ENCODE peak calls at places on chromosome 10, in five cellular contexts. W, Q, O, S and U are unnamed samples.

GRCh38 chr10:63713191-63714144 is 192.3 kb downstream of the REEP3 start:
- DNase-seq in W (peak), Q (peak), O (no peak), S (peak), U (peak)

GRCh38 chr10:119461380-119461779 is 81.1 kb downstream of the RGS10 start:
- DNase-seq in W (no peak), Q (no peak), O (peak), S (no peak), U (no peak)

GRCh38 chr10:119849031-119849789 is 23.4 kb downstream of the MCMBP start:
- DNase-seq in W (no peak), Q (peak), O (no peak), S (no peak), U (no peak)

GRCh38 chr10:13092446-13093102 is 7.4 kb upstream of the OPTN start:
- DNase-seq in W (no peak), Q (no peak), O (no peak), S (no peak), U (no peak)

GRCh38 chr10:124290095-124290795 is 128.5 kb downstream of the OAT start:
- DNase-seq in W (peak), Q (peak), O (no peak), S (no peak), U (no peak)

GRCh38 chr10:25966846-25967245 is 32.8 kb downstream of the MYO3A start:
- DNase-seq in W (no peak), Q (no peak), O (no peak), S (no peak), U (no peak)

GRCh38 chr10:112246-112645 is 23.0 kb upstream of the ZMYND11 start:
- DNase-seq in W (no peak), Q (peak), O (peak), S (no peak), U (peak)

GRCh38 chr10:24993237-24993958 is 22.6 kb downstream of the ENKUR start:
- DNase-seq in W (no peak), Q (no peak), O (no peak), S (no peak), U (no peak)

GRCh38 chr10:70931168-70931805 is 42.9 kb upstream of the PCBD1 start:
- DNase-seq in W (no peak), Q (peak), O (peak), S (no peak), U (no peak)

GRCh38 chr10:97534746-97535367 is 36.1 kb downstream of the UBTD1 start:
- DNase-seq in W (peak), Q (no peak), O (no peak), S (peak), U (no peak)

GRCh38 chr10:116146374-116146773 is 126.6 kb downstream of the GFRA1 start:
- DNase-seq in W (no peak), Q (peak), O (no peak), S (no peak), U (no peak)

GRCh38 chr10:11159543-11160215 is 142.0 kb downstream of the CELF2 start:
- DNase-seq in W (no peak), Q (no peak), O (no peak), S (no peak), U (no peak)

GRCh38 chr10:70191906-70192305 is 21.6 kb upstream of the SAR1A start:
- DNase-seq in W (no peak), Q (peak), O (peak), S (no peak), U (no peak)

GRCh38 chr10:5779753-5780152 is 33.5 kb downstream of the GDI2 start:
- DNase-seq in W (no peak), Q (no peak), O (no peak), S (no peak), U (no peak)

GRCh38 chr10:43961523-43962345 is 313.1 kb upstream of the ZNF32 start:
- DNase-seq in W (no peak), Q (no peak), O (no peak), S (no peak), U (no peak)

GRCh38 chr10:12510566-12510965 is 161.2 kb downstream of the CAMK1D start:
- DNase-seq in W (no peak), Q (no peak), O (no peak), S (no peak), U (no peak)

GRCh38 chr10:69635428-69636272 is 5.6 kb downstream of the FAM241B start:
- DNase-seq in W (peak), Q (no peak), O (no peak), S (no peak), U (no peak)

GRCh38 chr10:69803809-69804208 is 2.1 kb downstream of the COL13A1 start:
- DNase-seq in W (no peak), Q (no peak), O (no peak), S (no peak), U (no peak)

GRCh38 chr10:22598488-22598887 is 115.9 kb downstream of the PIP4K2A start:
- DNase-seq in W (no peak), Q (no peak), O (no peak), S (no peak), U (no peak)

GRCh38 chr10:65470986-65471385 is 1454.8 kb upstream of the LRRTM3 start:
- DNase-seq in W (no peak), Q (no peak), O (no peak), S (peak), U (no peak)

GRCh38 chr10:62626096-62626495 is 178.4 kb upstream of the ADO start:
- DNase-seq in W (no peak), Q (no peak), O (no peak), S (no peak), U (no peak)
- H3K4me2 ChIP-seq in W (peak), Q (no peak), O (no peak), S (no peak), U (no peak)

DNA sequence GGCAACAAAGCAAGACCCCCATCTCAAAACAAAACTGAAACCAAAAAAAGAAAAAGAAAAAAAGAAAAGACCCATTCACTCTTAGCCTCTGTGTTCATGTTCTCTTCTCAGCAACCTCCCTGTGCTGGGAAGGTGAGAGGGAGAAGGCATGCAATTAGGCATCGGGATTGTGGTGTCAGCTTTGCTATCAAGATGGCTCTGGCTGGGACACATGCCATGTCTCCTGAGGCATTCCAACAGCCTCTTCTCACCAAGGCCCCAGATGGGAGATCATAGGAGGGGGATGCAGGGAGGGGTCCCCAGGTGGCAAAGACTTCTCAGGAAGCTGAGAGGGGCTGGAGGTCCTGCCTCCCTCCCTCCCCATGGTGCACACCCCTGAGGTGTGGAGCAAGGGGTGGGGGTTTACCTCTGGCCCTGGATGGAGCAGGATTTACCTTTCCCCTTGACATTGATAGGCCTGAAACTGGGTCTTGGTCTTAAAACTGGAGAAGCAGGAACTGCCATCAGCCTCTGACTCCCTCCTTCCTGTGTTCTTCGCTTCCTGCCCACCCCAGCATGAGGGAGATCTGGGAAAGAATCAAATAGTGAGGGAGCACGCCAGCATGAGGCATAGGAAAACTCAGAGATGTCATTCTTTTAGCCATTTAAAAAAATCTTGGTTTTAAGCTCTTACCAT is 96.2 kb upstream of the DUSP5 start:
- DNase-seq in W (no peak), Q (no peak), O (no peak), S (no peak), U (no peak)
- H3K4me2 ChIP-seq in W (no peak), Q (no peak), O (no peak), S (no peak), U (no peak)

DNA sequence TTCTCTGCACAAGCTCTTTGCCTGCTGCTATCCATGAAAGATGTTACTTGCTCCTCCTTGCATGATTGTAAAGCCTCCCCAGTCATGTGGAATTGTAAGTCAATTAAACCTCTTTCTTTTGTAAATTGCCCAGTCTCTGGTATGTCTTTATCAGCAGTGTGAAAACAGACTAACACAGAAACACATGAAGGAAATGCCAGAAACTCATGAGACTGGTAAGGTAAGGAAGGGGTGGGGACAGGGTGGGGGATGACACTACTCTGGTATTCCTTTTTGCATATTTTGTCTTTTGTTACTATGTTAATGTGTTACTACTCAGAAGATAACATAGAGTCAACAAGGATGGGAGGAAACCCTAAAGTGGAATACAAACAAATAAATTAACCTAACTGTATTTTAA is 69.8 kb upstream of the DRGX start:
- DNase-seq in W (no peak), Q (no peak), O (no peak), S (no peak), U (no peak)
- H3K4me2 ChIP-seq in W (no peak), Q (no peak), O (no peak), S (no peak), U (no peak)

GRCh38 chr10:95818010-95818409 is 62.0 kb downstream of the ENTPD1 start:
- DNase-seq in W (no peak), Q (no peak), O (no peak), S (no peak), U (no peak)

GRCh38 chr10:95814011-95814727 is 58.2 kb downstream of the ENTPD1 start:
- DNase-seq in W (no peak), Q (peak), O (peak), S (no peak), U (no peak)

GRCh38 chr10:95815133-95815532 is 59.2 kb downstream of the ENTPD1 start:
- DNase-seq in W (no peak), Q (no peak), O (no peak), S (no peak), U (no peak)

GRCh38 chr10:95818663-95819062 is 62.7 kb downstream of the ENTPD1 start:
- DNase-seq in W (no peak), Q (peak), O (peak), S (no peak), U (no peak)

DNA sequence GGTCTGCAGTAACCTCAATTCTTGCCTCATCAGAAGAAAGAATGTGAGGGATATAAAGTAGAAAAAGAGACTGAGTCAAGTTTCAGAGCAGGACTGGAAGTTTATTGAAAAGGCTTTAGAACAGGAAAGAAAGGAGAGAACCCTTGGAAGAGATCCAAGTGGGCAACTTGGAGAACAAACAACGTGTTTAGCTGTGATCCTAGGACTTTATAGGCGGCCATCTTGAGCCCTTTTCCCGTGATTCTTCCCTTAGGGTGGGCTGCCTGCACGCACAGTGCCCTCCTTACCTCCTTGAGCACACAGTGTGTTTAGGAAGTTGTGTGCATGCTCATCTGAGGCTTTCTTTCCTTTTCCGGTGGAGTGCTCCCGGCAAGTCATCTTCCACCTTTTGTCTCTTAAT is 59.7 kb downstream of the ENTPD1 start:
- DNase-seq in W (no peak), Q (no peak), O (no peak), S (no peak), U (no peak)
- H3K4me2 ChIP-seq in W (no peak), Q (no peak), O (no peak), S (no peak), U (no peak)

GRCh38 chr10:45655219-45655618 is 17.4 kb downstream of the ZFAND4 start:
- DNase-seq in W (no peak), Q (no peak), O (no peak), S (no peak), U (no peak)
- H3K4me2 ChIP-seq in W (no peak), Q (no peak), O (no peak), S (no peak), U (no peak)

DNA sequence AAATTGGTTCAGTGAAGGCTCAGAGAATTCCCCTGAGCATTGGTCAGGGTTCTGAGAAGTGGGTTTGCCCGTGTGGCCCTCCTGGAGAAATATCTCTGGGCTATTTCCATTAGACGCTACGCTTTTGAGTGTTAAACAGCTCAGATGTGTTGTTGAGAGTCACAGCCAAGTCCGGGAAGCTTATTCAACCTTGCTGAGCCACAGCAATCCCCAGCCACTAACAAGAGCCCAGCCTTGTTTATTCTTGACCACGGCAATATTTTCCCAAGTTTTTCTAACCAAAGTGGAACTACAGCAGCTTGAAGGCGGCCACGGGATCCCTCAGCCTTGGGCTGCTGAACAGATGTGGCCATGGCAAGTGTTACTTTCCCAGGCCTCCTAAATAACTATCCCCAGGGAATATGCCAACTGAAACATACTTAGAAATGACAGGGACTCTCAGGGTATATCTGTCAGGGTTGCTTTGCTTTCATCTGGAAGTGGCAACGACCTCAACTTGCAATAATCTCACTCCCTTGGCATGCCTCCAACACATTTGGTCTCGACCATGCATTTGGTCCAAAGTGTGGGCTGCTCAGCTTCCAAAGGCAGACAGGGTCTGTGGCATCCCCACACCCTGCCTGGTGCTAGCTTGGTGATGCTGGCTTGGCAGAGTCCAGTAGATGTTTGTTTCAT is 214.7 kb downstream of the EMX2 start:
- DNase-seq in W (no peak), Q (no peak), O (no peak), S (no peak), U (no peak)
- H3K4me2 ChIP-seq in W (no peak), Q (no peak), O (no peak), S (no peak), U (no peak)

DNA sequence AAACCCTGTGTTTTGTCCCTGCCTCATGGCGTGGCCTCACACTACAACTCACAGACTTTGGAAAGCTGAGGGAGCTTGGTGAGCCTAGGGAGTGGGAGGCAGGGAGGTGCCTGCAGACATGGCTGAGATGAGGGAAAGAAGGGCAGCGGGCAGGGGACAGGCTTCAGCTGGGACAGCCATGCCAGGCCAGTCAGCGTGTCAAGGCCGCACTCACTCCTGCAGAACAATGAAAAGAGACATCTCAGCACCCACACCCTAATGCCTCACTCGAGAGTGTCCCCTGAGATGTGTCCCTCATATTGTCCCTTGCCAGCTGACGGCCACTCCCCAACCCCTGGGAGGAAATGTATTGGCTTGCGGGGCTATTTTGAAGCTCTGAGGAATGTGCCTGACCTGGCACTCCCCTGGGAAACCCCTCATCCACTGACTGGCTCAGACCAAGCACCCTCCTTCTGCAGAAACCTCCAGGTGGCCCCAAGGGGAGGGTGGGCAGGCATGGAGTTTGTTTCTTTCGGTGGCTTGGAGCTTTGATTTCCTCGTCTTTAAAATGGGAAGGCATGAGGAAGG is 31.6 kb downstream of the SH3PXD2A start:
- DNase-seq in W (no peak), Q (no peak), O (peak), S (no peak), U (no peak)
- H3K4me2 ChIP-seq in W (no peak), Q (no peak), O (peak), S (no peak), U (no peak)

GRCh38 chr10:1597370-1598146 is 139.8 kb downstream of the ADARB2 start:
- DNase-seq in W (no peak), Q (no peak), O (no peak), S (no peak), U (no peak)
- H3K4me2 ChIP-seq in W (no peak), Q (no peak), O (no peak), S (no peak), U (no peak)

GRCh38 chr10:86940677-86941076 is 16.7 kb downstream of the MMRN2 start:
- DNase-seq in W (no peak), Q (no peak), O (no peak), S (no peak), U (no peak)

GRCh38 chr10:86941426-86941825 is 16.0 kb downstream of the MMRN2 start:
- DNase-seq in W (no peak), Q (no peak), O (no peak), S (no peak), U (no peak)

GRCh38 chr10:86938260-86938659 is 19.2 kb downstream of the MMRN2 start:
- DNase-seq in W (no peak), Q (no peak), O (no peak), S (no peak), U (no peak)

GRCh38 chr10:86936661-86937501 is 20.5 kb downstream of the MMRN2 start:
- DNase-seq in W (no peak), Q (peak), O (no peak), S (no peak), U (no peak)

DNA sequence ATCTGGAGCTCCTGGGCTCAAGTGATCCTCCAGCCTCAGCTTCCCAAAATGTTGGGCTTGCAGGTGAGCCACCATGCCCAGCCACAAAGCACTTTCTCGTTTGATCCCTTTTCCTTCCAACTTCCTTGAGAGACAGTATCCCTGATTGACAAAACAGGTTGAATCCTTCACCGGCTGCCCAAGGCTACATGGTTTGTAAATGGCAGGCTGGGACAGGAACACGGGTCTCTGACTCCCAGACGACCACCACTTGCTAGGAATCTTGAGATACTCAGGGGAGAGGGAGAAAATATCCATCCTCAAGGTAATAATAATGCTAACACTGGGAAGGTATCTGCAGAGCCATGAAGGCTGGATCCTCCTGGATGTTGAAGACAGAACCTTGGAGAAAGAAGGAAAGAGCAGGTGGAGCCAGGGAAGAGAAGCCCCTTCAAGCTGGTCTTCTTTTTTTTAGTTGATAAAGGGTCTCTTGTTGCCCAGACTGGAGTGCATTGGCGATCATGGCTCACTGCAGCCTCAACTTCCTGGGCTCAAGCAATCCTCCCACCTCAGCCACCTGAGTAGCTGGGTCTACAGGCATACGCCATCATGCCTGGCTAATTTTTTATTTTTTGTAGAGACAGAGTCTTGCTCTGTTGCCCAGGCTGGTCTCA is 19.8 kb downstream of the MMRN2 start:
- DNase-seq in W (no peak), Q (no peak), O (no peak), S (no peak), U (no peak)
- H3K4me2 ChIP-seq in W (no peak), Q (no peak), O (no peak), S (no peak), U (no peak)

DNA sequence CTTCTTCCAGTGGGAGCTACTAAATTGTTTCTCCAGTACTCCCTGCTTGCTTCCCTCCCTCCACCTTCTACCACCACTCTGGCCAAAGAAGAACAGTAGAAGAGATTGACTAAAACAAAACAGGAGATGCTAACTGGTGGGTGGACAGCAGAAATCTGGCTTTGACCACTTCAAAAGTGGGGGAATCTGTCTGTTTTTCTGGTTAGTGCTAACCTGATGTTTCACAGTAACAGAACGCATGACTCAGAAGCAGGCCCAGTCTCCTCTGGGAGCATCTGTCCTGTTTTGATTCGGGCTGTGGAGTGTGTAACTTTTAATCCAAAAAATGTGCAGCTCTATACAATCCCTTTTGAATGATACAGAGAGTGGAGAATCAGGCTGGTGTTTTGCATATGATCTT is 32.7 kb upstream of the ZNF438 start:
- DNase-seq in W (no peak), Q (peak), O (peak), S (no peak), U (peak)
- H3K4me2 ChIP-seq in W (no peak), Q (peak), O (no peak), S (no peak), U (peak)